ENCODE peak calls at places on chromosomes 2 and 18, in nine cellular contexts. S is choroid plexus epithelial cell; R is CD8-positive, alpha-beta T cell; B is Right ventricle myocardium superior; N is activated CD4-positive, CD25-positive, alpha-beta regulatory T cell treated with anti-CD3 and anti-CD28 coated beads, Interleukin-2, amount 50 U/mL, for 16 hours; X is astrocyte of the spinal cord; P is activated naive CD4-positive, alpha-beta T cell treated with anti-CD3 and anti-CD28 coated beads, Interleukin-2, amount 10 ng/mL, durations not matched to agents 7 days and 5 days; Q is NCI-H2171; I is brain microvascular endothelial cell. Y is an unnamed sample.

GRCh38 chr2:218886461-218886947 is 5.9 kb downstream of the WNT10A start:
- DNase-seq in S (no peak), R (no peak), B (no peak), N (no peak), X (no peak), P (no peak), Q (peak), I (no peak), Y (no peak)

GRCh38 chr2:38590053-38590452 is 12.7 kb downstream of the HNRNPLL start:
- DNase-seq in S (peak), R (no peak), B (no peak), N (no peak), X (no peak), P (no peak), Q (no peak), I (no peak), Y (no peak)

GRCh38 chr2:162029287-162029901 is 44.6 kb downstream of the DPP4 start:
- DNase-seq in S (no peak), R (no peak), B (peak), N (no peak), X (peak), P (no peak), Q (no peak), I (no peak), Y (no peak)

GRCh38 chr2:2520396-2520795 is 189.3 kb upstream of the MYT1L start:
- DNase-seq in S (no peak), R (no peak), B (no peak), N (no peak), X (no peak), P (no peak), Q (no peak), I (no peak), Y (no peak)

GRCh38 chr2:6471419-6471818 is 394.3 kb downstream of the CMPK2 start:
- DNase-seq in S (no peak), R (no peak), B (no peak), N (no peak), X (no peak), P (no peak), Q (no peak), I (no peak), Y (no peak)

GRCh38 chr2:65877331-65877791 is 445.0 kb upstream of the SPRED2 start:
- DNase-seq in S (no peak), R (no peak), B (no peak), N (no peak), X (no peak), P (no peak), Q (no peak), I (no peak), Y (no peak)

GRCh38 chr2:186575302-186575701 is 14.6 kb upstream of the ITGAV start:
- DNase-seq in S (peak), R (no peak), B (no peak), N (no peak), X (peak), P (no peak), Q (no peak), I (peak), Y (no peak)

GRCh38 chr2:18430996-18431748 is 129.3 kb downstream of the RDH14 start:
- DNase-seq in S (no peak), R (no peak), B (no peak), N (no peak), X (no peak), P (no peak), Q (no peak), I (no peak), Y (no peak)

GRCh38 chr2:239833728-239834109 is 191.4 kb downstream of the NDUFA10 start:
- DNase-seq in S (no peak), R (no peak), B (no peak), N (no peak), X (no peak), P (no peak), Q (no peak), I (no peak), Y (no peak)

GRCh38 chr2:5696741-5697521 is 4.7 kb downstream of the SOX11 start:
- DNase-seq in S (peak), R (no peak), B (no peak), N (no peak), X (peak), P (no peak), Q (peak), I (peak), Y (no peak)

GRCh38 chr2:165238295-165238694 is 919 bp upstream of the SCN2A start:
- DNase-seq in S (peak), R (no peak), B (no peak), N (no peak), X (peak), P (peak), Q (no peak), I (no peak), Y (no peak)

GRCh38 chr2:212176151-212176550 is 362.5 kb downstream of the ERBB4 start:
- DNase-seq in S (no peak), R (no peak), B (no peak), N (no peak), X (no peak), P (no peak), Q (no peak), I (no peak), Y (no peak)

GRCh38 chr2:28216320-28216719 is 176.3 kb upstream of the FOSL2 start:
- DNase-seq in S (no peak), R (no peak), B (no peak), N (no peak), X (no peak), P (no peak), Q (no peak), I (no peak), Y (no peak)

GRCh38 chr18:22385718-22386117 is 32.0 kb downstream of the CTAGE1 start:
- DNase-seq in S (peak), R (no peak), B (no peak), N (no peak), X (peak), P (no peak), Q (no peak), I (peak), Y (no peak)

GRCh38 chr2:203346624-203347023 is 18.4 kb downstream of the ABI2 start:
- DNase-seq in S (no peak), R (no peak), B (no peak), N (no peak), X (no peak), P (no peak), Q (no peak), I (no peak), Y (no peak)

GRCh38 chr18:77554061-77554460 is 304.4 kb downstream of the GALR1 start:
- DNase-seq in S (no peak), R (no peak), B (no peak), N (no peak), X (no peak), P (no peak), Q (no peak), I (no peak), Y (no peak)

GRCh38 chr18:8946046-8946838 is 156.3 kb upstream of the NDUFV2 start:
- DNase-seq in S (peak), R (no peak), B (no peak), N (no peak), X (peak), P (no peak), Q (no peak), I (peak), Y (no peak)

GRCh38 chr2:73290049-73290839 is 3.1 kb downstream of the EGR4 start:
- DNase-seq in S (peak), R (peak), B (no peak), N (no peak), X (no peak), P (peak), Q (no peak), I (peak), Y (peak)

GRCh38 chr2:238113611-238114010 is 13.5 kb downstream of the ESPNL start:
- DNase-seq in S (no peak), R (no peak), B (peak), N (no peak), X (no peak), P (no peak), Q (no peak), I (no peak), Y (no peak)

GRCh38 chr18:39205565-39205964 is 1640.0 kb upstream of the CELF4 start:
- DNase-seq in S (peak), R (no peak), B (no peak), N (no peak), X (no peak), P (no peak), Q (no peak), I (peak), Y (no peak)

GRCh38 chr2:218679119-218679518 is 7.2 kb downstream of the STK36 start:
- DNase-seq in S (no peak), R (no peak), B (no peak), N (no peak), X (no peak), P (no peak), Q (no peak), I (no peak), Y (no peak)